ENCODE peak calls at places on chromosomes 1 and 21, in seven cellular contexts. One of them, this sample, is unnamed. For H3K9me3, the result is how much of the 10 kb centered on the place peaks cover.

GRCh38 chr1:93888900-93889299 is 9.9 kb upstream of the DNTTIP2 start:
- DNase-seq in colonic mucosa: no peak
- DNase-seq in HCT116: no peak
- DNase-seq in lower lobe of right lung: no peak
- DNase-seq in thoracic aorta: no peak
- DNase-seq in sigmoid colon: no peak
- DNase-seq in mesenchymal stem cell: no peak
- DNase-seq in this sample: no peak

GRCh38 chr1:119279441-119280415 is 88.9 kb upstream of the HAO2 start:
- DNase-seq in colonic mucosa: no peak
- DNase-seq in HCT116: peak
- DNase-seq in lower lobe of right lung: no peak
- DNase-seq in thoracic aorta: no peak
- DNase-seq in sigmoid colon: no peak
- DNase-seq in mesenchymal stem cell: no peak
- DNase-seq in this sample: peak

GRCh38 chr1:47438321-47439150 is 692 bp downstream of the FOXD2 start:
- DNase-seq in colonic mucosa: peak
- DNase-seq in HCT116: no peak
- DNase-seq in lower lobe of right lung: peak
- DNase-seq in thoracic aorta: no peak
- DNase-seq in sigmoid colon: no peak
- DNase-seq in mesenchymal stem cell: no peak
- DNase-seq in this sample: peak

GRCh38 chr1:111198836-111199235 is 1.6 kb downstream of the DENND2D start:
- DNase-seq in colonic mucosa: no peak
- DNase-seq in HCT116: no peak
- DNase-seq in lower lobe of right lung: no peak
- DNase-seq in thoracic aorta: no peak
- DNase-seq in sigmoid colon: no peak
- DNase-seq in mesenchymal stem cell: no peak
- DNase-seq in this sample: no peak

GRCh38 chr1:53376742-53377437 is 49.0 kb upstream of the LRP8 start:
- DNase-seq in colonic mucosa: peak
- DNase-seq in HCT116: no peak
- DNase-seq in lower lobe of right lung: no peak
- DNase-seq in thoracic aorta: no peak
- DNase-seq in sigmoid colon: no peak
- DNase-seq in mesenchymal stem cell: no peak
- DNase-seq in this sample: no peak

GRCh38 chr1:63087966-63088365 is 234.4 kb upstream of the FOXD3 start:
- DNase-seq in colonic mucosa: no peak
- DNase-seq in HCT116: no peak
- DNase-seq in lower lobe of right lung: no peak
- DNase-seq in thoracic aorta: no peak
- DNase-seq in sigmoid colon: no peak
- DNase-seq in mesenchymal stem cell: no peak
- DNase-seq in this sample: no peak

GRCh38 chr21:43196789-43197188 is 28.0 kb downstream of the CRYAA start:
- DNase-seq in colonic mucosa: peak
- DNase-seq in HCT116: no peak
- DNase-seq in lower lobe of right lung: no peak
- DNase-seq in thoracic aorta: no peak
- DNase-seq in sigmoid colon: peak
- DNase-seq in mesenchymal stem cell: peak
- DNase-seq in this sample: no peak

GRCh38 chr1:62311473-62311943 is 7.7 kb downstream of the KANK4 start:
- DNase-seq in colonic mucosa: no peak
- DNase-seq in HCT116: no peak
- DNase-seq in lower lobe of right lung: no peak
- DNase-seq in thoracic aorta: no peak
- DNase-seq in sigmoid colon: no peak
- DNase-seq in mesenchymal stem cell: no peak
- DNase-seq in this sample: peak

GRCh38 chr1:84246228-84246627 is 55.3 kb upstream of the SAMD13 start:
- DNase-seq in colonic mucosa: no peak
- DNase-seq in HCT116: no peak
- DNase-seq in lower lobe of right lung: no peak
- DNase-seq in thoracic aorta: no peak
- DNase-seq in sigmoid colon: no peak
- DNase-seq in mesenchymal stem cell: peak
- DNase-seq in this sample: no peak

GRCh38 chr1:228362884-228363450 is 43.7 kb downstream of the TRIM11 start:
- DNase-seq in colonic mucosa: no peak
- DNase-seq in HCT116: no peak
- DNase-seq in lower lobe of right lung: peak
- DNase-seq in thoracic aorta: no peak
- DNase-seq in sigmoid colon: peak
- DNase-seq in mesenchymal stem cell: no peak
- DNase-seq in this sample: no peak

GRCh38 chr1:229554886-229555621 is 3.5 kb downstream of the ABCB10 start:
- DNase-seq in colonic mucosa: no peak
- DNase-seq in HCT116: no peak
- DNase-seq in lower lobe of right lung: no peak
- DNase-seq in thoracic aorta: no peak
- DNase-seq in sigmoid colon: no peak
- DNase-seq in mesenchymal stem cell: no peak
- DNase-seq in this sample: no peak

GRCh38 chr1:36735939-36736730 is 253.4 kb upstream of the CSF3R start:
- DNase-seq in colonic mucosa: no peak
- DNase-seq in HCT116: no peak
- DNase-seq in lower lobe of right lung: no peak
- DNase-seq in thoracic aorta: no peak
- DNase-seq in sigmoid colon: peak
- DNase-seq in mesenchymal stem cell: no peak
- DNase-seq in this sample: no peak

GRCh38 chr1:39352881-39353280 is 138.6 kb upstream of the BMP8A start:
- DNase-seq in colonic mucosa: no peak
- DNase-seq in HCT116: no peak
- DNase-seq in lower lobe of right lung: no peak
- DNase-seq in thoracic aorta: no peak
- DNase-seq in sigmoid colon: no peak
- DNase-seq in mesenchymal stem cell: no peak
- DNase-seq in this sample: no peak

GRCh38 chr1:79090985-79091384 is 84.5 kb upstream of the ADGRL4 start:
- DNase-seq in colonic mucosa: no peak
- DNase-seq in HCT116: no peak
- DNase-seq in lower lobe of right lung: no peak
- DNase-seq in thoracic aorta: no peak
- DNase-seq in sigmoid colon: no peak
- DNase-seq in mesenchymal stem cell: no peak
- DNase-seq in this sample: no peak

GRCh38 chr1:53572061-53572801 is 113.0 kb downstream of the DMRTB1 start:
- DNase-seq in colonic mucosa: no peak
- DNase-seq in HCT116: peak
- DNase-seq in lower lobe of right lung: no peak
- DNase-seq in thoracic aorta: no peak
- DNase-seq in sigmoid colon: peak
- DNase-seq in mesenchymal stem cell: peak
- DNase-seq in this sample: peak

GRCh38 chr1:233605205-233605604 is 8.7 kb upstream of the KCNK1 start:
- DNase-seq in colonic mucosa: no peak
- DNase-seq in HCT116: no peak
- DNase-seq in lower lobe of right lung: no peak
- DNase-seq in thoracic aorta: no peak
- DNase-seq in sigmoid colon: no peak
- DNase-seq in mesenchymal stem cell: no peak
- DNase-seq in this sample: no peak

GRCh38 chr1:105087496-105087895 is 1337.8 kb downstream of the AMY1C start:
- DNase-seq in colonic mucosa: no peak
- DNase-seq in HCT116: no peak
- DNase-seq in lower lobe of right lung: no peak
- DNase-seq in thoracic aorta: no peak
- DNase-seq in sigmoid colon: no peak
- DNase-seq in mesenchymal stem cell: no peak
- DNase-seq in this sample: no peak

GRCh38 chr1:200708161-200708560 is 30.5 kb upstream of the CAMSAP2 start:
- DNase-seq in colonic mucosa: no peak
- DNase-seq in HCT116: no peak
- DNase-seq in lower lobe of right lung: no peak
- DNase-seq in thoracic aorta: no peak
- DNase-seq in sigmoid colon: no peak
- DNase-seq in mesenchymal stem cell: no peak
- DNase-seq in this sample: no peak

DNA sequence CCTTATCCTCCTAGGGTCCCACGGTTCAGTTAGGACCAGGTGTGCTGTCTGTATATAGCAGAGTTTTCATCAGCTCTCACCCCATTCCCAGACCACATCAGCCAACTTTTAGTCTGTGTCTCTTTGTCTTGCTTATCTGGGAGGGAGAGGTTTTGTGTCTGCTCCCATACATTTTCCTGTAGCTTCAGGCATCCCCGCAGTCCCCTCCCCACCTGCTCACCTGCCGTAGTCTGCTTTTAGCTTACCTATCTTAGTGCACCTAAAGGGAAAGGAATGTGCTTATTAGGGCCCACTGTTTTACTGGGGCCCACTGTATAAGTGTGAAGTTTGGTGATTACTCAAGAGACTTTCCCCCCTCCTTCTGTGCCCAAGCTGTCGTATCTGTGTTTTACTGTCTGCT is 225.1 kb downstream of the PLA2G4A start:
- DNase-seq in colonic mucosa: no peak
- DNase-seq in HCT116: no peak
- DNase-seq in lower lobe of right lung: no peak
- DNase-seq in thoracic aorta: no peak
- DNase-seq in sigmoid colon: no peak
- DNase-seq in mesenchymal stem cell: no peak
- DNase-seq in this sample: no peak
- H3K9me3 ChIP-seq in colonic mucosa: under half
- H3K9me3 ChIP-seq in HCT116: under half
- H3K9me3 ChIP-seq in lower lobe of right lung: under half
- H3K9me3 ChIP-seq in thoracic aorta: under half
- H3K9me3 ChIP-seq in sigmoid colon: under half
- H3K9me3 ChIP-seq in mesenchymal stem cell: under half
- H3K9me3 ChIP-seq in this sample: under half

GRCh38 chr1:30760596-30761311 is 3.2 kb upstream of the LAPTM5 start:
- DNase-seq in colonic mucosa: no peak
- DNase-seq in HCT116: no peak
- DNase-seq in lower lobe of right lung: no peak
- DNase-seq in thoracic aorta: no peak
- DNase-seq in sigmoid colon: no peak
- DNase-seq in mesenchymal stem cell: no peak
- DNase-seq in this sample: no peak
- H3K4me3 ChIP-seq in colonic mucosa: no peak
- H3K4me3 ChIP-seq in HCT116: no peak
- H3K4me3 ChIP-seq in lower lobe of right lung: no peak
- H3K4me3 ChIP-seq in thoracic aorta: no peak
- H3K4me3 ChIP-seq in sigmoid colon: no peak
- H3K4me3 ChIP-seq in mesenchymal stem cell: no peak
- H3K4me3 ChIP-seq in this sample: no peak

DNA sequence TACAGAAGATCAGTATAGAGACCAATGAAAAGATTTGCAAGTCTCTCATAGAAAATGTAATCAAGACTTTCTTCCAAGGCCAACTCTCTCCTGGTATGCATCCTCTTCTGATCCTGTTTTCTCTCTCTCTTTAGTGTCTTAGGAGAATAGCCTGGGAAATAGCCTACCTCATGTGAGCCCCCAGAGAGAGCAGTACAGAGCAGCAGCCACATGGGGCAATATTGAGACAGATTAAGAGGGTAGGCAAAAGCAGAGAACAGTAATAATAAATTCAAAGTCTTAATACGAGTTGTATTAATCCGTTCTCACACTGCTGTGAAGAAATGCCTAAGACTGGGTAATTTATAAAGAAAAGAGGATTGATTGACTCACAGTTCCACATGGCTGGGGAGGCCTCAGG is 61.4 kb downstream of the RNASEL start:
- DNase-seq in colonic mucosa: no peak
- DNase-seq in HCT116: no peak
- DNase-seq in lower lobe of right lung: no peak
- DNase-seq in thoracic aorta: no peak
- DNase-seq in sigmoid colon: no peak
- DNase-seq in mesenchymal stem cell: no peak
- DNase-seq in this sample: no peak
- H3K9me3 ChIP-seq in colonic mucosa: under half
- H3K9me3 ChIP-seq in HCT116: under half
- H3K9me3 ChIP-seq in lower lobe of right lung: under half
- H3K9me3 ChIP-seq in thoracic aorta: under half
- H3K9me3 ChIP-seq in sigmoid colon: under half
- H3K9me3 ChIP-seq in mesenchymal stem cell: under half
- H3K9me3 ChIP-seq in this sample: under half

GRCh38 chr1:167987174-167987573 is 50.3 kb upstream of the MPC2 start:
- DNase-seq in colonic mucosa: no peak
- DNase-seq in HCT116: no peak
- DNase-seq in lower lobe of right lung: no peak
- DNase-seq in thoracic aorta: no peak
- DNase-seq in sigmoid colon: no peak
- DNase-seq in mesenchymal stem cell: no peak
- DNase-seq in this sample: no peak
- H3K4me3 ChIP-seq in colonic mucosa: no peak
- H3K4me3 ChIP-seq in HCT116: no peak
- H3K4me3 ChIP-seq in lower lobe of right lung: no peak
- H3K4me3 ChIP-seq in thoracic aorta: no peak
- H3K4me3 ChIP-seq in sigmoid colon: no peak
- H3K4me3 ChIP-seq in mesenchymal stem cell: no peak
- H3K4me3 ChIP-seq in this sample: no peak

GRCh38 chr21:27362249-27362648 is 395.4 kb upstream of the ADAMTS5 start:
- DNase-seq in colonic mucosa: no peak
- DNase-seq in HCT116: no peak
- DNase-seq in lower lobe of right lung: no peak
- DNase-seq in thoracic aorta: no peak
- DNase-seq in sigmoid colon: no peak
- DNase-seq in mesenchymal stem cell: no peak
- DNase-seq in this sample: no peak
- H3K9me3 ChIP-seq in colonic mucosa: under half
- H3K9me3 ChIP-seq in HCT116: under half
- H3K9me3 ChIP-seq in lower lobe of right lung: under half
- H3K9me3 ChIP-seq in thoracic aorta: under half
- H3K9me3 ChIP-seq in sigmoid colon: under half
- H3K9me3 ChIP-seq in mesenchymal stem cell: under half
- H3K9me3 ChIP-seq in this sample: under half

GRCh38 chr1:31548899-31549806 is 27.2 kb upstream of the TINAGL1 start:
- DNase-seq in colonic mucosa: peak
- DNase-seq in HCT116: peak
- DNase-seq in lower lobe of right lung: peak
- DNase-seq in thoracic aorta: peak
- DNase-seq in sigmoid colon: peak
- DNase-seq in mesenchymal stem cell: peak
- DNase-seq in this sample: peak
- H3K4me3 ChIP-seq in colonic mucosa: peak
- H3K4me3 ChIP-seq in HCT116: peak
- H3K4me3 ChIP-seq in lower lobe of right lung: peak
- H3K4me3 ChIP-seq in thoracic aorta: peak
- H3K4me3 ChIP-seq in sigmoid colon: no peak
- H3K4me3 ChIP-seq in mesenchymal stem cell: peak
- H3K4me3 ChIP-seq in this sample: peak

DNA sequence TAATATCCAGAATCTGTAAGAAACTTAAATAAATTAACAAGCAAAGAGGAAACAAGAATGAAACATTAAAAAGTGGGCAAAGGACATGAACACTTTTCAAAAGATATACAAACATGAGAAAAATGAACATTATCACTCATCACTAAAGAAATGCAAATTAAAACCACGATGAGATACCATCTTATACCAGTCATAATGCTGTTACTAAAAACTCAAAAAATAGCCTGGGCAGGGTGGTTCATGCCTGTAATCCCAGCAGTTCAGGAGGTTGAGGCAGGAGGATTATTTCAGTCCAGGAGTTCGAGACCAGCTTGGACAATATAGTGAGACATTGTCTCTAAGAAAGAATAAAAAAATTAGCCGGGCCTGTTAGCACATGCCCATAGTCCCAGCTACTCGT is 6.1 kb downstream of the ZNF124 start:
- DNase-seq in colonic mucosa: no peak
- DNase-seq in HCT116: no peak
- DNase-seq in lower lobe of right lung: no peak
- DNase-seq in thoracic aorta: no peak
- DNase-seq in sigmoid colon: no peak
- DNase-seq in mesenchymal stem cell: no peak
- DNase-seq in this sample: no peak
- H3K9me3 ChIP-seq in colonic mucosa: under half
- H3K9me3 ChIP-seq in HCT116: under half
- H3K9me3 ChIP-seq in lower lobe of right lung: half or more
- H3K9me3 ChIP-seq in thoracic aorta: under half
- H3K9me3 ChIP-seq in sigmoid colon: under half
- H3K9me3 ChIP-seq in mesenchymal stem cell: half or more
- H3K9me3 ChIP-seq in this sample: half or more

GRCh38 chr1:25927541-25928265 is 21.5 kb upstream of the STMN1 start:
- DNase-seq in colonic mucosa: no peak
- DNase-seq in HCT116: no peak
- DNase-seq in lower lobe of right lung: no peak
- DNase-seq in thoracic aorta: no peak
- DNase-seq in sigmoid colon: no peak
- DNase-seq in mesenchymal stem cell: peak
- DNase-seq in this sample: no peak
- H3K4me3 ChIP-seq in colonic mucosa: no peak
- H3K4me3 ChIP-seq in HCT116: no peak
- H3K4me3 ChIP-seq in lower lobe of right lung: no peak
- H3K4me3 ChIP-seq in thoracic aorta: no peak
- H3K4me3 ChIP-seq in sigmoid colon: no peak
- H3K4me3 ChIP-seq in mesenchymal stem cell: no peak
- H3K4me3 ChIP-seq in this sample: no peak

This sample was measured in A673.